ENCODE peak calls at places on chromosomes 3 and 15, in nine cellular contexts. One of them, this sample, is unnamed.

GRCh38 chr3:25556504-25556903 is 108.2 kb downstream of the TOP2B start:
- DNase-seq in fibroblast of lung: no peak
- DNase-seq in ascending aorta: no peak
- DNase-seq in cardiac muscle cell: no peak
- DNase-seq in colonic mucosa: no peak
- DNase-seq in GM23248: no peak
- DNase-seq in HL-60: no peak
- DNase-seq in HepG2: no peak
- DNase-seq in heart left ventricle: no peak
- DNase-seq in this sample: no peak

GRCh38 chr15:39629906-39630305 is 49.0 kb downstream of the THBS1 start:
- DNase-seq in fibroblast of lung: peak; percentile 29
- DNase-seq in ascending aorta: no peak
- DNase-seq in cardiac muscle cell: no peak
- DNase-seq in colonic mucosa: no peak
- DNase-seq in GM23248: no peak
- DNase-seq in HL-60: no peak
- DNase-seq in HepG2: no peak
- DNase-seq in heart left ventricle: no peak
- DNase-seq in this sample: no peak

GRCh38 chr3:167684389-167684993 is 30.7 kb upstream of the WDR49 start:
- DNase-seq in fibroblast of lung: peak; percentile 35
- DNase-seq in ascending aorta: no peak
- DNase-seq in cardiac muscle cell: peak; percentile 81
- DNase-seq in colonic mucosa: peak; percentile 71
- DNase-seq in GM23248: peak; percentile 63
- DNase-seq in HL-60: peak; percentile 65
- DNase-seq in HepG2: peak; percentile 64
- DNase-seq in heart left ventricle: no peak
- DNase-seq in this sample: no peak

GRCh38 chr3:174949523-174949922 is 90.4 kb downstream of the NAALADL2 start:
- DNase-seq in fibroblast of lung: peak; percentile 97
- DNase-seq in ascending aorta: no peak
- DNase-seq in cardiac muscle cell: no peak
- DNase-seq in colonic mucosa: no peak
- DNase-seq in GM23248: peak; percentile 91
- DNase-seq in HL-60: no peak
- DNase-seq in HepG2: no peak
- DNase-seq in heart left ventricle: no peak
- DNase-seq in this sample: no peak

GRCh38 chr3:24290596-24290995 is 204.1 kb downstream of the THRB start:
- DNase-seq in fibroblast of lung: no peak
- DNase-seq in ascending aorta: no peak
- DNase-seq in cardiac muscle cell: no peak
- DNase-seq in colonic mucosa: no peak
- DNase-seq in GM23248: peak; percentile 52
- DNase-seq in HL-60: no peak
- DNase-seq in HepG2: no peak
- DNase-seq in heart left ventricle: no peak
- DNase-seq in this sample: no peak

GRCh38 chr3:68088216-68088615 is 433.8 kb upstream of the SUCLG2 start:
- DNase-seq in fibroblast of lung: no peak
- DNase-seq in ascending aorta: no peak
- DNase-seq in cardiac muscle cell: no peak
- DNase-seq in colonic mucosa: no peak
- DNase-seq in GM23248: no peak
- DNase-seq in HL-60: no peak
- DNase-seq in HepG2: no peak
- DNase-seq in heart left ventricle: no peak
- DNase-seq in this sample: no peak

GRCh38 chr3:108487439-108487838 is 23.0 kb downstream of the MYH15 start:
- DNase-seq in fibroblast of lung: no peak
- DNase-seq in ascending aorta: no peak
- DNase-seq in cardiac muscle cell: no peak
- DNase-seq in colonic mucosa: no peak
- DNase-seq in GM23248: no peak
- DNase-seq in HL-60: no peak
- DNase-seq in HepG2: no peak
- DNase-seq in heart left ventricle: no peak
- DNase-seq in this sample: no peak

GRCh38 chr3:33879540-33879939 is 81.1 kb downstream of the PDCD6IP start:
- DNase-seq in fibroblast of lung: no peak
- DNase-seq in ascending aorta: no peak
- DNase-seq in cardiac muscle cell: peak; percentile 30
- DNase-seq in colonic mucosa: no peak
- DNase-seq in GM23248: no peak
- DNase-seq in HL-60: no peak
- DNase-seq in HepG2: no peak
- DNase-seq in heart left ventricle: no peak
- DNase-seq in this sample: no peak

GRCh38 chr15:83164409-83165404 is 42.9 kb downstream of the HDGFL3 start:
- DNase-seq in fibroblast of lung: peak; percentile 69
- DNase-seq in ascending aorta: no peak
- DNase-seq in cardiac muscle cell: no peak
- DNase-seq in colonic mucosa: no peak
- DNase-seq in GM23248: peak; percentile 44
- DNase-seq in HL-60: no peak
- DNase-seq in HepG2: no peak
- DNase-seq in heart left ventricle: no peak
- DNase-seq in this sample: no peak

GRCh38 chr15:52808996-52809395 is 18.9 kb upstream of the ONECUT1 start:
- DNase-seq in fibroblast of lung: no peak
- DNase-seq in ascending aorta: no peak
- DNase-seq in cardiac muscle cell: no peak
- DNase-seq in colonic mucosa: no peak
- DNase-seq in GM23248: no peak
- DNase-seq in HL-60: no peak
- DNase-seq in HepG2: no peak
- DNase-seq in heart left ventricle: no peak
- DNase-seq in this sample: no peak

GRCh38 chr3:52455283-52456168 is at the start of gene NISCH:
- DNase-seq in fibroblast of lung: peak; percentile 61
- DNase-seq in ascending aorta: peak; percentile 46
- DNase-seq in cardiac muscle cell: peak; percentile 93
- DNase-seq in colonic mucosa: peak; percentile 94
- DNase-seq in GM23248: peak; percentile 92
- DNase-seq in HL-60: peak; percentile 87
- DNase-seq in HepG2: peak; percentile 58
- DNase-seq in heart left ventricle: peak; percentile 96
- DNase-seq in this sample: peak; percentile 10

GRCh38 chr3:71733319-71733718 is 8.1 kb upstream of the EIF4E3 start:
- DNase-seq in fibroblast of lung: no peak
- DNase-seq in ascending aorta: no peak
- DNase-seq in cardiac muscle cell: no peak
- DNase-seq in colonic mucosa: no peak
- DNase-seq in GM23248: no peak
- DNase-seq in HL-60: no peak
- DNase-seq in HepG2: no peak
- DNase-seq in heart left ventricle: no peak
- DNase-seq in this sample: no peak

GRCh38 chr15:90545095-90545494 is 15.4 kb downstream of the CRTC3 start:
- DNase-seq in fibroblast of lung: no peak
- DNase-seq in ascending aorta: no peak
- DNase-seq in cardiac muscle cell: no peak
- DNase-seq in colonic mucosa: no peak
- DNase-seq in GM23248: peak; percentile 35
- DNase-seq in HL-60: no peak
- DNase-seq in HepG2: no peak
- DNase-seq in heart left ventricle: no peak
- DNase-seq in this sample: no peak

GRCh38 chr15:90540768-90541167 is 11.0 kb downstream of the CRTC3 start:
- DNase-seq in fibroblast of lung: no peak
- DNase-seq in ascending aorta: no peak
- DNase-seq in cardiac muscle cell: no peak
- DNase-seq in colonic mucosa: no peak
- DNase-seq in GM23248: no peak
- DNase-seq in HL-60: no peak
- DNase-seq in HepG2: no peak
- DNase-seq in heart left ventricle: no peak
- DNase-seq in this sample: no peak

GRCh38 chr15:90535254-90535653 is 5.5 kb downstream of the CRTC3 start:
- DNase-seq in fibroblast of lung: no peak
- DNase-seq in ascending aorta: no peak
- DNase-seq in cardiac muscle cell: no peak
- DNase-seq in colonic mucosa: no peak
- DNase-seq in GM23248: no peak
- DNase-seq in HL-60: no peak
- DNase-seq in HepG2: no peak
- DNase-seq in heart left ventricle: no peak
- DNase-seq in this sample: no peak

GRCh38 chr15:90539789-90540188 is 10.1 kb downstream of the CRTC3 start:
- DNase-seq in fibroblast of lung: no peak
- DNase-seq in ascending aorta: no peak
- DNase-seq in cardiac muscle cell: no peak
- DNase-seq in colonic mucosa: no peak
- DNase-seq in GM23248: no peak
- DNase-seq in HL-60: no peak
- DNase-seq in HepG2: no peak
- DNase-seq in heart left ventricle: no peak
- DNase-seq in this sample: no peak
- H3K27ac ChIP-seq in fibroblast of lung: no peak overlapping the region
- H3K27ac ChIP-seq in ascending aorta: no peak overlapping the region
- H3K27ac ChIP-seq in cardiac muscle cell: no peak overlapping the region
- H3K27ac ChIP-seq in colonic mucosa: no peak overlapping the region
- H3K27ac ChIP-seq in GM23248: no peak overlapping the region
- H3K27ac ChIP-seq in HL-60: no peak overlapping the region
- H3K27ac ChIP-seq in HepG2: no peak overlapping the region
- H3K27ac ChIP-seq in heart left ventricle: no peak overlapping the region
- H3K27ac ChIP-seq in this sample: no peak overlapping the region

DNA sequence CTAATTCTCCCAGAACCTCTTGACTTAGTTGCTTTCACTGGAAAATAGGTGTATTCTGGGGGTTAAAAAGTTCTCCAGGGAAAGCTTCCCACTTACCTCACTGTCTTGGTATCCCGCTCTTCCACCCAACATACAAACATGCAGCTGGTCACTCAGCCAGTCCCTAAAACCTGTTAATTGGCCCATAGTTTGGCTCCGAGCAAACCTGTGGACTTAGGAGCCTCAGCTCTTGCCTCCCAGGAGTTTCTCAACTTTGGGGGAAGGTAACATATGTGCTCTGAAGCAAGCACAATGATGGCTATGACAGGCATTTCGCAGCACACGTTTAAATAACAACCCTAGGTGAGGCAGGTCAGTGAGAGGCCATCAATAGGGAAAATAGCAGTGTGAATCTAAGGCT is 25.8 kb upstream of the LRRFIP2 start:
- DNase-seq in fibroblast of lung: peak; percentile 41
- DNase-seq in ascending aorta: no peak
- DNase-seq in cardiac muscle cell: no peak
- DNase-seq in colonic mucosa: no peak
- DNase-seq in GM23248: no peak
- DNase-seq in HL-60: no peak
- DNase-seq in HepG2: no peak
- DNase-seq in heart left ventricle: no peak
- DNase-seq in this sample: no peak
- H3K27ac ChIP-seq in fibroblast of lung: no peak overlapping the region
- H3K27ac ChIP-seq in ascending aorta: peak overlapping the region; percentile 14
- H3K27ac ChIP-seq in cardiac muscle cell: no peak overlapping the region
- H3K27ac ChIP-seq in colonic mucosa: no peak overlapping the region
- H3K27ac ChIP-seq in GM23248: no peak overlapping the region
- H3K27ac ChIP-seq in HL-60: no peak overlapping the region
- H3K27ac ChIP-seq in HepG2: no peak overlapping the region
- H3K27ac ChIP-seq in heart left ventricle: no peak overlapping the region
- H3K27ac ChIP-seq in this sample: no peak overlapping the region

GRCh38 chr3:138846350-138846756 is 11.6 kb upstream of the PIK3CB start:
- DNase-seq in fibroblast of lung: no peak
- DNase-seq in ascending aorta: no peak
- DNase-seq in cardiac muscle cell: no peak
- DNase-seq in colonic mucosa: no peak
- DNase-seq in GM23248: no peak
- DNase-seq in HL-60: peak; percentile 25
- DNase-seq in HepG2: peak; percentile 25
- DNase-seq in heart left ventricle: no peak
- DNase-seq in this sample: no peak
- H3K27ac ChIP-seq in fibroblast of lung: no peak overlapping the region
- H3K27ac ChIP-seq in ascending aorta: no peak overlapping the region
- H3K27ac ChIP-seq in cardiac muscle cell: no peak overlapping the region
- H3K27ac ChIP-seq in colonic mucosa: no peak overlapping the region
- H3K27ac ChIP-seq in GM23248: no peak overlapping the region
- H3K27ac ChIP-seq in HL-60: no peak overlapping the region
- H3K27ac ChIP-seq in HepG2: peak overlapping the region; percentile 78
- H3K27ac ChIP-seq in heart left ventricle: no peak overlapping the region
- H3K27ac ChIP-seq in this sample: no peak overlapping the region

GRCh38 chr3:47889001-47889757 is 86.2 kb downstream of the DHX30 start:
- DNase-seq in fibroblast of lung: no peak
- DNase-seq in ascending aorta: no peak
- DNase-seq in cardiac muscle cell: no peak
- DNase-seq in colonic mucosa: no peak
- DNase-seq in GM23248: no peak
- DNase-seq in HL-60: no peak
- DNase-seq in HepG2: no peak
- DNase-seq in heart left ventricle: no peak
- DNase-seq in this sample: no peak
- H3K27ac ChIP-seq in fibroblast of lung: no peak overlapping the region
- H3K27ac ChIP-seq in ascending aorta: peak overlapping the region; percentile 41
- H3K27ac ChIP-seq in cardiac muscle cell: peak overlapping the region; percentile 91
- H3K27ac ChIP-seq in colonic mucosa: no peak overlapping the region
- H3K27ac ChIP-seq in GM23248: no peak overlapping the region
- H3K27ac ChIP-seq in HL-60: no peak overlapping the region
- H3K27ac ChIP-seq in HepG2: no peak overlapping the region
- H3K27ac ChIP-seq in heart left ventricle: peak overlapping the region; percentile 37
- H3K27ac ChIP-seq in this sample: peak overlapping the region; percentile 46

GRCh38 chr3:153744884-153745283 is 376.3 kb upstream of the ARHGEF26 start:
- DNase-seq in fibroblast of lung: no peak
- DNase-seq in ascending aorta: no peak
- DNase-seq in cardiac muscle cell: no peak
- DNase-seq in colonic mucosa: no peak
- DNase-seq in GM23248: peak; percentile 12
- DNase-seq in HL-60: no peak
- DNase-seq in HepG2: no peak
- DNase-seq in heart left ventricle: no peak
- DNase-seq in this sample: no peak
- H3K27ac ChIP-seq in fibroblast of lung: no peak overlapping the region
- H3K27ac ChIP-seq in ascending aorta: no peak overlapping the region
- H3K27ac ChIP-seq in cardiac muscle cell: no peak overlapping the region
- H3K27ac ChIP-seq in colonic mucosa: no peak overlapping the region
- H3K27ac ChIP-seq in GM23248: no peak overlapping the region
- H3K27ac ChIP-seq in HL-60: no peak overlapping the region
- H3K27ac ChIP-seq in HepG2: no peak overlapping the region
- H3K27ac ChIP-seq in heart left ventricle: no peak overlapping the region
- H3K27ac ChIP-seq in this sample: no peak overlapping the region

DNA sequence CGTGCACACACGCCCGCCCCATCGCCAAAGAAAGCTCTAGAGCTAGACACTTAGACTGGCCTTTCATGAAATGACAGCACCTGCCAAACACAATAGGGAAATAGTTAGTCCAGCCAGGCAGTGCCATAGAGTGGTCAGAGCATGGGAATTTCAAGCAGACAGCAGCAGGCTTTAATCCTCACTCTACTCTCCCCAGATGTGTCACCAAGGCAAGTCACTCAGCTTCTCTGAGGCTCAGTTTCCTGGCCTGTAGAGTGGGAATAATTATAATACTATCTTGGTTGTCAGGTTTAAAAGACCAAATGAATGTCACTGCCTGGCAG is 59.3 kb downstream of the LIPC start:
- DNase-seq in fibroblast of lung: no peak
- DNase-seq in ascending aorta: peak; percentile 38
- DNase-seq in cardiac muscle cell: no peak
- DNase-seq in colonic mucosa: no peak
- DNase-seq in GM23248: no peak
- DNase-seq in HL-60: no peak
- DNase-seq in HepG2: no peak
- DNase-seq in heart left ventricle: no peak
- DNase-seq in this sample: no peak
- H3K27ac ChIP-seq in fibroblast of lung: no peak overlapping the region
- H3K27ac ChIP-seq in ascending aorta: peak overlapping the region; percentile 90
- H3K27ac ChIP-seq in cardiac muscle cell: no peak overlapping the region
- H3K27ac ChIP-seq in colonic mucosa: no peak overlapping the region
- H3K27ac ChIP-seq in GM23248: no peak overlapping the region
- H3K27ac ChIP-seq in HL-60: no peak overlapping the region
- H3K27ac ChIP-seq in HepG2: no peak overlapping the region
- H3K27ac ChIP-seq in heart left ventricle: peak overlapping the region; percentile 73
- H3K27ac ChIP-seq in this sample: no peak overlapping the region